ENCODE peak calls at places on chromosomes 4 and X, in seven cellular contexts. V, H, L, B, I, Y and O are unnamed samples. For H3K4me1, the result is how much of the 10 kb centered on the place peaks cover.

GRCh38 chr4:25159837-25160713 is at the start of gene SEPSECS:
- DNase-seq in Y (peak), V (peak), I (peak), L (peak), B (peak), H (peak), O (peak)

GRCh38 chr4:118948545-118949144 is 60.0 kb downstream of the SYNPO2 start:
- DNase-seq in L (no peak), I (no peak), Y (no peak), B (no peak), H (no peak), V (peak), O (no peak)

GRCh38 chr4:170884965-170885583 is 795.3 kb upstream of the AADAT start:
- DNase-seq in I (no peak), Y (no peak), L (no peak), B (no peak), H (no peak), V (peak), O (no peak)

GRCh38 chr4:76311896-76312331 is 5.4 kb downstream of the STBD1 start:
- DNase-seq in H (no peak), I (no peak), Y (no peak), V (no peak), B (no peak), L (no peak), O (no peak)

GRCh38 chr4:159446266-159446976 is 343.5 kb downstream of the RAPGEF2 start:
- DNase-seq in B (peak), L (no peak), Y (peak), H (no peak), I (no peak), V (peak), O (peak)

GRCh38 chr4:47213971-47214370 is 182.6 kb downstream of the GABRB1 start:
- DNase-seq in H (no peak), B (no peak), L (no peak), Y (no peak), I (no peak), V (no peak), O (no peak)

GRCh38 chr4:181517521-181517920 is 725.7 kb upstream of the TENM3 start:
- DNase-seq in B (no peak), Y (no peak), L (no peak), H (no peak), V (no peak), I (no peak), O (no peak)

GRCh38 chr4:55820260-55820659 is 670 bp downstream of the EXOC1L start:
- DNase-seq in L (no peak), H (no peak), I (no peak), V (no peak), B (no peak), Y (no peak), O (no peak)

GRCh38 chr4:181264908-181265307 is 978.3 kb upstream of the TENM3 start:
- DNase-seq in V (peak), H (no peak), I (peak), Y (no peak), L (no peak), B (no peak), O (peak)

GRCh38 chr4:168587326-168588125 is 90.7 kb downstream of the PALLD start:
- DNase-seq in H (peak), Y (no peak), V (no peak), L (no peak), B (no peak), I (no peak), O (peak)

GRCh38 chr4:77104405-77105292 is 28.9 kb upstream of the CCNI start:
- DNase-seq in L (peak), B (no peak), I (peak), V (no peak), H (peak), Y (peak), O (no peak)

GRCh38 chrX:140817943-140818342 is 108.4 kb downstream of the LINC00632 start:
- DNase-seq in B (peak), Y (no peak), H (no peak), V (peak), I (no peak), L (no peak), O (no peak)

GRCh38 chrX:45592067-45592466 is 391.4 kb upstream of the DIPK2B start:
- DNase-seq in L (no peak), B (no peak), I (no peak), Y (no peak), V (no peak), H (no peak), O (no peak)

DNA sequence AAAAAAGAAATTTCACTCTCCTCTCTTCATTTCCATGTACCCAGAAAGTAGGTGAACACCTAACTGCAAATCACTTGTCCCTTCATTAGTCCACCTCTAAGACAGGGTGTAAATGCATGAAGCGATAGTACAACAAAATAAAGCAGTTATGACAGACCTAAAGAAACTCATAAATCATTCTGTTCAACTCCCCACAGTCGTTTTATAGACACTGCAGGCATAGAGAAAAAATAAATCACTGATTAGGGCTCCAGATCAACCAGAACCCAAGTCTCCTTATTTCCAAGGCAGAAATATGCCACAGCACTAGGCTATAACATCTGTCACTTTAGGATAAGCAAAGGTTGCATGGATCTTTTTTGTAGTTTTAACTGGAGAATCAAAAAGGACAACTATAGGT is 3.0 kb downstream of the RASGEF1B start:
- DNase-seq in I (no peak), Y (no peak), V (no peak), H (no peak), L (no peak), B (no peak), O (no peak)
- H3K4me1 ChIP-seq in I (under half), Y (under half), V (under half), H (under half), L (under half), B (under half), O (under half)

DNA sequence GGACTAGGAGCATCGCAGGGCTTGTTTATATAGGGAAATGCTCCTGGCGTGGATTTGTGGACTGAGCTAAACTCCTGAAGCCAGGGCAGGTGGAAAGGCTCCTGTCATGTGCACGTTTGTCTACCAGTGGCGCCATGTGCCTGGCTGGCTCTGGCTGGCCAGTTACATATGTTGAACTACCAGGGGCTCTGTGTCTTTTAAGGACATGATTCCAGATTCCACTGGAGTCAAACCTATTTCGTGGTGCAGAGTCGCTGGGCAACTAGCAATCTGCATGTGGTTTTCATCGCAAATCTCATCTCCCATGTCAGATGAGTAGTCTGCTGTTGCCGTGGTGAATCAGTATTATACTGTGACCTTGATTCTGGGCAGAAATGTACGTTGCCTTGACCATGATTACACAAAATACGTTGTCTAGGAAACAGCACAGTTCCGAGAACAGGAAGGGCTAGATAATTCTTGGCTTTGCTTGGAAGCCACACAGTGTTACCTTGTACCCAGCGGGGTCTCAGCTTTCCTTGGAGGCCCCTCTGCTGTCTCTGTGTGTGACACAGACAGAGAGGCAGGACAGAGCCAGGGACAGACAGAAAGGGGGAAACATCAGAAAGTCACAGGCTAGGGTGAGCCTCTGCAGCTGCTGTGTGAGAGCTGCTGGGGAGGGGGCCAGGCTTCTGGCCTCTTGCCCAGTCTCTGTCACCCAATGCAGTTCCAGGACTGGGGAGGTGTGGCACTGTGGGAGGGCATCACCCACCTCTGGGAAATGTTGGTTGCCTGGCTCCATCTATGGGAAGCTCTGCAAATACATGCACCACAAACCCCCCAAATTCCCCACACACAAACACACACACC is 19.2 kb downstream of the PNMA6E start:
- DNase-seq in L (peak), H (no peak), Y (peak), B (peak), V (peak), I (no peak), O (peak)
- TF ChIP-seq CTCF in L (no peak), H (no peak), Y (no peak), B (peak), V (no peak), I (no peak), O (no peak)

GRCh38 chr4:8251110-8251883 is 18.3 kb upstream of the HTRA3 start:
- DNase-seq in I (peak), B (no peak), L (no peak), H (peak), V (no peak), Y (no peak), O (no peak)
- H3K4me1 ChIP-seq in I (under half), B (under half), L (under half), H (under half), V (under half), Y (under half), O (under half)

DNA sequence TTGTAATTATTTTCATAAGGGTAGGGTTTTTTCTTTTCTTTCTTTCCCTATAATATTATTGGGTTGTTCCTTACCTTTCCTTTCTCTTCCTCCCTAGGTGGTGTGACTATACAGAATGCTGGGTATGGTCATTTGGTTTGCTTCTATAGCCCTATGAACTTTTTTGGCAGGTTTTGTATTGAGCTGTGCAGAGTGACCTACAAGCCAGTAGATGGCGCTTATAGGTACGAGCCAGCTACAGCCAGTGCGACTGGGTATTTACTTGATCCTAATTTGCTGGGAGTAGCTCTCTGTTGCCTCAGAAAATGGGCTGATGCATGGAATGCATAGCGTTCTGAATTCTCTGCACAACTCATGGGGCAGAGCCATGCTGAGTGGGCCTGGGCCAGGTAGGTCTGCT is 423.3 kb downstream of the MAGEE1 start:
- DNase-seq in B (peak), I (no peak), Y (peak), L (no peak), H (no peak), V (peak), O (peak)
- TF ChIP-seq CTCF in B (peak), I (no peak), Y (no peak), L (no peak), H (no peak), V (peak), O (peak)

DNA sequence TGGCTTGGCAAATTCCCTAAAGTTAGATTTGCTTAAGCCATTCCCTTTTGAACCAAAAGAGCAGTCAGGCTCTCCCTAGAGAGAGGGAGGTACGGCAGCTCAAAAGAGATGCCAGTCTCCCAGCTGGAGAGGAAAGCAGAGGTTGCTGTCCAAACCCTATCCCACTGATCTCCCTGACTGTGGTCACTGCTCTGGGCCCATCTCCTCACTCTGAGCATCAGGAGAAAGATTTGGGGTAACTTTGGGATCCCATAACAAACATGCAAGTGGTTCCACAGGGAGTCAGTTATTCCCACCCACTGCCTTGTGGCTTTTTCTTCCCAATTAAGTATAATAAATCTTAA is 17.1 kb downstream of the ACSL1 start:
- DNase-seq in L (no peak), Y (no peak), V (no peak), B (no peak), I (no peak), H (no peak), O (no peak)
- H3K4me1 ChIP-seq in L (under half), Y (under half), V (under half), B (under half), I (under half), H (half or more), O (under half)

GRCh38 chr4:2537011-2537830 is 774 bp downstream of the FAM193A start:
- DNase-seq in Y (peak), I (peak), V (peak), B (peak), H (peak), L (peak), O (peak)

GRCh38 chr4:2536193-2537010 is at the start of gene FAM193A:
- DNase-seq in B (peak), V (peak), H (peak), L (peak), Y (peak), I (peak), O (peak)

GRCh38 chr4:2534904-2535385 is 1.5 kb upstream of the FAM193A start:
- DNase-seq in V (no peak), I (no peak), H (no peak), B (no peak), L (no peak), Y (no peak), O (no peak)

GRCh38 chr4:2535386-2536192 is 858 bp upstream of the FAM193A start:
- DNase-seq in I (peak), B (peak), V (peak), H (peak), Y (peak), L (peak), O (peak)
- TF ChIP-seq CTCF in I (no peak), B (peak), V (no peak), H (no peak), Y (no peak), L (no peak), O (peak)